ENCODE peak calls at places on chromosomes 4 and X, in seven cellular contexts. J is suprapubic skin, I is WTC11, Q is progenitor cell of endocrine pancreas, M is sigmoid colon, R is GM12864, T is neural crest cell. A is an unnamed sample.

GRCh38 chrX:39955621-39956020 is 142.1 kb downstream of the BCOR start:
- DNase-seq in J (no peak), I (no peak), Q (no peak), M (no peak), R (no peak), T (no peak), A (no peak)

GRCh38 chrX:152632445-152633097 is 5.1 kb upstream of the GABRQ start:
- DNase-seq in J (no peak), I (peak), Q (peak), M (no peak), R (no peak), T (peak), A (no peak)

GRCh38 chr4:133129237-133129636 is 19.9 kb upstream of the PCDH10 start:
- DNase-seq in J (no peak), I (no peak), Q (no peak), M (no peak), R (no peak), T (no peak), A (no peak)

GRCh38 chrX:55767100-55767499 is 49.6 kb downstream of the RRAGB start:
- DNase-seq in J (no peak), I (no peak), Q (no peak), M (no peak), R (no peak), T (no peak), A (no peak)

GRCh38 chr4:121662225-121662624 is 34.6 kb downstream of the ANXA5 start:
- DNase-seq in J (no peak), I (no peak), Q (no peak), M (no peak), R (no peak), T (no peak), A (no peak)

GRCh38 chrX:148871422-148872152 is 371.2 kb downstream of the AFF2 start:
- DNase-seq in J (no peak), I (no peak), Q (no peak), M (no peak), R (no peak), T (no peak), A (no peak)

GRCh38 chr4:168549145-168549544 is 52.3 kb downstream of the PALLD start:
- DNase-seq in J (no peak), I (no peak), Q (no peak), M (no peak), R (no peak), T (no peak), A (no peak)

GRCh38 chrX:149010026-149010898 is 494.8 kb downstream of the IDS start:
- DNase-seq in J (no peak), I (no peak), Q (no peak), M (no peak), R (no peak), T (no peak), A (no peak)

GRCh38 chr4:150209140-150209829 is 131.0 kb downstream of the DCLK2 start:
- DNase-seq in J (no peak), I (peak), Q (peak), M (peak), R (peak), T (peak), A (no peak)

GRCh38 chr4:8664031-8664805 is 71.7 kb downstream of the CPZ start:
- DNase-seq in J (no peak), I (no peak), Q (no peak), M (peak), R (no peak), T (no peak), A (no peak)

GRCh38 chrX:57453901-57454300 is 137.9 kb upstream of the ZXDB start:
- DNase-seq in J (no peak), I (no peak), Q (no peak), M (no peak), R (peak), T (no peak), A (no peak)

GRCh38 chrX:70168238-70169188 is 8.8 kb upstream of the DGAT2L6 start:
- DNase-seq in J (no peak), I (peak), Q (no peak), M (no peak), R (no peak), T (no peak), A (no peak)

GRCh38 chr4:150580244-150580643 is 1.7 kb upstream of the MAB21L2 start:
- DNase-seq in J (no peak), I (no peak), Q (no peak), M (no peak), R (no peak), T (no peak), A (no peak)

GRCh38 chr4:62431513-62431912 is 1231.4 kb downstream of the ADGRL3 start:
- DNase-seq in J (no peak), I (no peak), Q (no peak), M (no peak), R (no peak), T (no peak), A (no peak)

GRCh38 chr4:184845367-184846011 is 19.7 kb upstream of the ACSL1 start:
- DNase-seq in J (no peak), I (no peak), Q (no peak), M (no peak), R (no peak), T (no peak), A (no peak)

GRCh38 chr4:155085843-155086530 is 122.4 kb upstream of the NPY2R start:
- DNase-seq in J (no peak), I (no peak), Q (no peak), M (no peak), R (no peak), T (no peak), A (no peak)

GRCh38 chrX:85243155-85243554 is 424 bp downstream of the SATL1 start:
- DNase-seq in J (no peak), I (no peak), Q (no peak), M (no peak), R (no peak), T (no peak), A (no peak)

GRCh38 chr4:143514432-143514831 is 930 bp downstream of the SMARCA5 start:
- DNase-seq in J (peak), I (peak), Q (peak), M (peak), R (no peak), T (peak), A (no peak)

GRCh38 chrX:24506082-24506481 is 41.0 kb downstream of the PDK3 start:
- DNase-seq in J (no peak), I (no peak), Q (no peak), M (no peak), R (no peak), T (no peak), A (no peak)

GRCh38 chr4:8182858-8183725 is 16.0 kb upstream of the SH3TC1 start:
- DNase-seq in J (no peak), I (no peak), Q (no peak), M (peak), R (no peak), T (no peak), A (no peak)

GRCh38 chr4:151438154-151438553 is 29.2 kb downstream of the FHIP1A start:
- DNase-seq in J (no peak), I (no peak), Q (no peak), M (no peak), R (no peak), T (no peak), A (no peak)

GRCh38 chr4:147236806-147237205 is 244.1 kb upstream of the EDNRA start:
- DNase-seq in J (no peak), I (no peak), Q (no peak), M (no peak), R (no peak), T (no peak), A (no peak)

GRCh38 chrX:39857780-39858179 is 240.0 kb downstream of the BCOR start:
- DNase-seq in J (no peak), I (no peak), Q (no peak), M (no peak), R (no peak), T (no peak), A (peak)

GRCh38 chr4:5009796-5010195 is 9.5 kb downstream of the CYTL1 start:
- DNase-seq in J (no peak), I (no peak), Q (no peak), M (no peak), R (no peak), T (no peak), A (no peak)

GRCh38 chrX:68659385-68659784 is 11.9 kb downstream of the STARD8 start:
- DNase-seq in J (no peak), I (no peak), Q (no peak), M (no peak), R (no peak), T (no peak), A (no peak)

GRCh38 chrX:123859409-123859827 is 435 bp upstream of the XIAP start:
- DNase-seq in J (no peak), I (no peak), Q (no peak), M (no peak), R (no peak), T (no peak), A (no peak)

GRCh38 chr4:98677799-98678198 is 19.4 kb upstream of the TSPAN5 start:
- DNase-seq in J (no peak), I (no peak), Q (no peak), M (no peak), R (no peak), T (no peak), A (no peak)

GRCh38 chr4:37641886-37642849 is 44.0 kb downstream of the RELL1 start:
- DNase-seq in J (no peak), I (no peak), Q (no peak), M (no peak), R (no peak), T (no peak), A (no peak)

GRCh38 chr4:99863-100262 is 24.4 kb upstream of the ZNF718 start:
- DNase-seq in J (no peak), I (no peak), Q (no peak), M (no peak), R (no peak), T (no peak), A (no peak)

GRCh38 chrX:6163761-6164160 is 64.9 kb downstream of the NLGN4X start:
- DNase-seq in J (no peak), I (no peak), Q (no peak), M (no peak), R (no peak), T (no peak), A (no peak)

DNA sequence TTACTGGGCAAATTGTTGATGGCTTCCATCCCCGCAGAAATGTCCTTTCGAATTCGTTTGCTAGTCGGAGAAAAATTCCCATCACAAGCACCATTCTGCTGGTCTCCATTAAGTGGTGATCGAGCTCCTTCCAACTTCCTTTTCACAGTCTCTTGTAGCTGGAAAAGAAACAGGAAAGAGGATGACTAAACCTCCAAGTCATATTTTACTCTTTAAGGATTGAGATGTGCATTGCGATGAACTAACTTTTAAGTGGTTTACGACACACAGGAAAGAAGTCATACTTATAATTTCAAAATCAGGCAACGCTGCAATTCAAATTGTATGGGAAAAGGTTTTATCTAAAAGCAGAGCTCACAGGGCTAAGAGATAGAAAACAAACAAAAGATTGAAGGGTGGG is 225.2 kb downstream of the MGST2 start:
- DNase-seq in J (no peak), I (no peak), Q (no peak), M (no peak), R (no peak), T (no peak), A (no peak)
- TF ChIP-seq CTCF in J (no peak), I (no peak), Q (no peak), M (no peak), R (no peak), T (no peak), A (no peak)

GRCh38 chr4:101346562-101347266 is 612 bp downstream of the PPP3CA start:
- DNase-seq in J (peak), I (peak), Q (peak), M (peak), R (no peak), T (peak), A (peak)

GRCh38 chr4:101347267-101347556 is at the start of gene PPP3CA:
- DNase-seq in J (no peak), I (no peak), Q (no peak), M (no peak), R (no peak), T (no peak), A (no peak)

GRCh38 chr4:101347557-101348366 is 436 bp upstream of the PPP3CA start:
- DNase-seq in J (peak), I (peak), Q (peak), M (peak), R (peak), T (peak), A (peak)

GRCh38 chr4:101348367-101348827 is 1.1 kb upstream of the PPP3CA start:
- DNase-seq in J (peak), I (peak), Q (no peak), M (no peak), R (no peak), T (no peak), A (no peak)

GRCh38 chr4:101349346-101350064 is 2.2 kb upstream of the PPP3CA start:
- DNase-seq in J (no peak), I (no peak), Q (no peak), M (peak), R (no peak), T (no peak), A (no peak)
- TF ChIP-seq CTCF in J (no peak), I (no peak), Q (no peak), M (no peak), R (no peak), T (no peak), A (no peak)

GRCh38 chr4:68361146-68361589 is 11.3 kb upstream of the YTHDC1 start:
- DNase-seq in J (no peak), I (no peak), Q (no peak), M (no peak), R (no peak), T (no peak), A (no peak)

GRCh38 chr4:68359508-68359907 is 9.6 kb upstream of the YTHDC1 start:
- DNase-seq in J (no peak), I (no peak), Q (no peak), M (no peak), R (no peak), T (no peak), A (no peak)

GRCh38 chr4:68365068-68365467 is 15.2 kb upstream of the YTHDC1 start:
- DNase-seq in J (no peak), I (no peak), Q (no peak), M (no peak), R (no peak), T (no peak), A (no peak)

GRCh38 chr4:68358988-68359387 is 9.1 kb upstream of the YTHDC1 start:
- DNase-seq in J (no peak), I (no peak), Q (no peak), M (no peak), R (no peak), T (no peak), A (no peak)

GRCh38 chr4:68360570-68360969 is 10.7 kb upstream of the YTHDC1 start:
- DNase-seq in J (no peak), I (no peak), Q (no peak), M (no peak), R (no peak), T (no peak), A (no peak)
- TF ChIP-seq CTCF in J (no peak), I (no peak), Q (no peak), M (no peak), R (no peak), T (no peak), A (no peak)

GRCh38 chr4:73679836-73680235 is 59.6 kb upstream of the RASSF6 start:
- DNase-seq in J (no peak), I (no peak), Q (no peak), M (no peak), R (no peak), T (no peak), A (no peak)
- TF ChIP-seq CTCF in J (no peak), I (no peak), Q (no peak), M (no peak), R (no peak), T (no peak), A (no peak)

GRCh38 chr4:125316781-125317525 is 2.2 kb downstream of the FAT4 start:
- DNase-seq in J (peak), I (peak), Q (peak), M (peak), R (no peak), T (peak), A (peak)
- TF ChIP-seq CTCF in J (no peak), I (no peak), Q (peak), M (no peak), R (no peak), T (peak), A (no peak)

GRCh38 chr4:87220094-87220831 is at the start of gene KLHL8:
- DNase-seq in J (peak), I (peak), Q (peak), M (peak), R (peak), T (peak), A (peak)
- TF ChIP-seq CTCF in J (no peak), I (no peak), Q (no peak), M (no peak), R (peak), T (no peak), A (no peak)

DNA sequence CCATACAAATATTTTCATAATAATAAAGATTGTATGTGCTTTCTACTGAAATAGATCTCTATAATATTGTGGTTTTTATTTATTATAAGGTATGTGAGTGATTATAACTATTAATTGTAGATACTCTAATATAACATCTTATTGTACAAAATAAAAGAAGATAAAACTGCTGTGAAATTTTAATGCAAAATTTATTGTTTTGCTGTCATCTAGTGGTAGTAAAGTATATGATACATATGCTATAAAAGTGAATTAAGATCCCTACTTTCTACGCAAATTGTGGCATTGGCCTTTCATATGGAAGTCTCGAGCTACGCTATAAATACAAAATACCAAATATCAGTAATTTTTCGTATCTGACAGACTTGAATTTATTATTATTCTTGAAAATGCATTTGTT is 19.3 kb downstream of the YIPF7 start:
- DNase-seq in J (no peak), I (no peak), Q (no peak), M (no peak), R (no peak), T (no peak), A (no peak)
- TF ChIP-seq CTCF in J (no peak), I (no peak), Q (peak), M (no peak), R (no peak), T (peak), A (no peak)

DNA sequence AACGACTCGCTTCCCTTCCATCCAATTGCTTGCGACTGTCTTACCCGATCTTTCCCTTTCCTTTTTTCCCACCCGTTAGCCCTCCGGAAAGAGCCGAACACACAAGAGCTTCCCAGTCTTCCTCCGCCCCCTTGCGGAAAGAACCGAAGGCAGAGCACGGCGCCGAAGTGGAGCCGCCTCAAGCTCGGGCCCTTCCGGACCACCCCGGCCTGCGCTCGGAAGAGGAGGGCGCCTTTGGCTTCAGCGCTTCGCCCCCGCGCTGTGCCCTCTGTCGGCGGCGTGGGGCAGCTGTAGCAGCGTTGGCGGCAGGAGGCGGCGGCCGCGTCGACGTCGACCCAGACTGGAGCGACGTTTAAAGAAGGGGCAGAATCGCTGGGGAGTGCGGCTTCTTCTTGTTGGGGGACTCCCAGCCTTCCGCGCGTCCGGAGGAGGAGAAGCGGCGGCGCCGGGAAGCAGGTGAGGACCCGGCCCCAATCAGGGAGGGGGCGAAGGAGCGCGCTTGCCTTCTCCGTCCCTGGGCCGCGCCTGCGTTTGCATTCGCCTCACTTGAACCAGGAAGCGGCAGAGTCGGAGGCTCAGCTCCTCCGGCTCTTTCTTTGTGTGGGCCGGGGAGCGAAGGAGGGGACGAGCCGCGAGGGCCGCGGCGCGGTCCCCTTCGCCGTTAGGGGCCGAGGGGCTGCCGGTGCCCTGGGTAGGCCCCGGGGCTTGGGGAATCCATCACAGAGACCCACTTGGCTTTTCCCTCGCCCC is at the start of gene ZBTB33:
- DNase-seq in J (peak), I (peak), Q (peak), M (peak), R (peak), T (peak), A (peak)
- TF ChIP-seq CTCF in J (peak), I (peak), Q (peak), M (peak), R (peak), T (peak), A (peak)

GRCh38 chrX:42678133-42678532 is 99.8 kb downstream of the PPP1R2C start:
- DNase-seq in J (no peak), I (no peak), Q (no peak), M (no peak), R (no peak), T (no peak), A (no peak)
- TF ChIP-seq CTCF in J (no peak), I (no peak), Q (peak), M (no peak), R (no peak), T (peak), A (no peak)

DNA sequence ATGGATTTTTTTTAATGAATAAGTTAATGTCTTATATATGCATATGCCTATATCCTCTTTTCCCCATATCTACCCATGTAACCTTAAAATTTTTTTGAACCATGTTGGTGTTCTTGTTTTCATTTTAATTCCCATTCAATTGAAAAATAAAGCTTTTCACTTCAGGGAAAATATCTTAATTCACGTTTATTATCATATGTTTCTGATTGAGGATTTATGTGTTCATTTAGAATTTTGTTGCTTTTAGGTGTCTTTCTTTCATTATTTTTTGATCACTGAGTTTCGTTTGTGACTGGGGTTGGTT is 29.1 kb downstream of the HADH start:
- DNase-seq in J (no peak), I (no peak), Q (no peak), M (no peak), R (no peak), T (no peak), A (no peak)
- TF ChIP-seq CTCF in J (no peak), I (no peak), Q (no peak), M (no peak), R (no peak), T (peak), A (peak)